ENCODE peak calls at places on chromosomes 11 and 22, in eight cellular contexts. Z, C, I, H, T, V, Q and R are unnamed samples.

GRCh38 chr22:40014661-40015255 is 20.0 kb downstream of the FAM83F start:
- DNase-seq in Z (peak; percentile 52), C (no peak), I (no peak), H (no peak), T (no peak), V (no peak), Q (no peak), R (no peak)

GRCh38 chr11:124085583-124085982 is 29.7 kb upstream of the VWA5A start:
- DNase-seq in Z (no peak), C (peak; percentile 26), I (no peak), H (no peak), T (no peak), V (no peak), Q (no peak), R (no peak)

GRCh38 chr11:6692128-6692527 is 9.0 kb upstream of the MRPL17 start:
- DNase-seq in Z (no peak), C (no peak), I (no peak), H (no peak), T (no peak), V (no peak), Q (no peak), R (no peak)

GRCh38 chr11:67391304-67392181 is at the start of gene RAD9A:
- DNase-seq in Z (peak; percentile 100), C (peak; percentile 91), I (peak; percentile 85), H (peak; percentile 94), T (peak; percentile 97), V (peak; percentile 81), Q (peak; percentile 94), R (peak; percentile 98)

GRCh38 chr11:42806191-42806590 is 505.6 kb upstream of the API5 start:
- DNase-seq in Z (no peak), C (no peak), I (no peak), H (no peak), T (no peak), V (no peak), Q (no peak), R (no peak)

GRCh38 chr11:121112498-121113455 is 11.7 kb downstream of the TECTA start:
- DNase-seq in Z (peak; percentile 65), C (peak; percentile 82), I (peak; percentile 57), H (no peak), T (peak; percentile 49), V (peak; percentile 60), Q (peak; percentile 75), R (peak; percentile 88)

GRCh38 chr22:45871721-45872120 is 105.2 kb downstream of the WNT7B start:
- DNase-seq in Z (no peak), C (no peak), I (no peak), H (no peak), T (no peak), V (no peak), Q (no peak), R (no peak)

GRCh38 chr22:45997775-45998637 is 21.0 kb upstream of the WNT7B start:
- DNase-seq in Z (no peak), C (no peak), I (no peak), H (no peak), T (no peak), V (peak; percentile 26), Q (no peak), R (peak; percentile 47)

GRCh38 chr11:69887841-69888670 is 68.8 kb upstream of the FGF3 start:
- DNase-seq in Z (no peak), C (no peak), I (no peak), H (no peak), T (no peak), V (no peak), Q (no peak), R (no peak)

GRCh38 chr11:97908354-97908753 is 1112.4 kb upstream of the CNTN5 start:
- DNase-seq in Z (no peak), C (no peak), I (no peak), H (no peak), T (no peak), V (no peak), Q (no peak), R (no peak)

GRCh38 chr11:35419713-35420333 is 465 bp upstream of the SLC1A2 start:
- DNase-seq in Z (no peak), C (no peak), I (peak; percentile 25), H (no peak), T (no peak), V (no peak), Q (no peak), R (no peak)

GRCh38 chr22:28506207-28506606 is 173.4 kb downstream of the TTC28 start:
- DNase-seq in Z (no peak), C (no peak), I (no peak), H (no peak), T (no peak), V (no peak), Q (no peak), R (no peak)

GRCh38 chr11:69304686-69305085 is 10.7 kb downstream of the MYEOV start:
- DNase-seq in Z (no peak), C (no peak), I (no peak), H (no peak), T (no peak), V (no peak), Q (no peak), R (no peak)

GRCh38 chr11:19394525-19395016 is 153.8 kb upstream of the E2F8 start:
- DNase-seq in Z (no peak), C (no peak), I (no peak), H (no peak), T (no peak), V (no peak), Q (no peak), R (no peak)

GRCh38 chr11:23903044-23903704 is 593.7 kb upstream of the LUZP2 start:
- DNase-seq in Z (no peak), C (peak; percentile 95), I (no peak), H (no peak), T (no peak), V (no peak), Q (peak; percentile 96), R (no peak)

GRCh38 chr22:37208401-37209139 is 3.7 kb downstream of the SSTR3 start:
- DNase-seq in Z (no peak), C (no peak), I (no peak), H (no peak), T (no peak), V (no peak), Q (no peak), R (peak; percentile 10)

GRCh38 chr22:17130199-17130598 is 9.0 kb upstream of the TMEM121B start:
- DNase-seq in Z (no peak), C (peak; percentile 34), I (no peak), H (no peak), T (no peak), V (no peak), Q (peak; percentile 10), R (no peak)

GRCh38 chr22:44776535-44777363 is 24.4 kb downstream of the ARHGAP8 start:
- DNase-seq in Z (no peak), C (no peak), I (no peak), H (no peak), T (peak; percentile 42), V (no peak), Q (no peak), R (no peak)

GRCh38 chr11:64409278-64409677 is 50.3 kb downstream of the RPS6KA4 start:
- DNase-seq in Z (no peak), C (no peak), I (no peak), H (no peak), T (no peak), V (no peak), Q (no peak), R (no peak)

GRCh38 chr11:71420455-71421241 is 27.5 kb downstream of the DHCR7 start:
- DNase-seq in Z (peak; percentile 88), C (peak; percentile 55), I (no peak), H (no peak), T (peak; percentile 56), V (no peak), Q (peak; percentile 55), R (peak; percentile 51)

GRCh38 chr11:96472085-96472484 is 82.3 kb downstream of the JRKL start:
- DNase-seq in Z (no peak), C (no peak), I (no peak), H (no peak), T (no peak), V (no peak), Q (no peak), R (no peak)

GRCh38 chr11:2290351-2290841 is 11.3 kb downstream of the C11orf21 start:
- DNase-seq in Z (no peak), C (no peak), I (no peak), H (no peak), T (no peak), V (no peak), Q (no peak), R (no peak)

GRCh38 chr11:88420165-88420781 is 82.7 kb upstream of the CTSC start:
- DNase-seq in Z (no peak), C (peak; percentile 78), I (no peak), H (no peak), T (no peak), V (peak; percentile 64), Q (peak; percentile 95), R (no peak)